ENCODE peak calls at places on chromosomes 6 and 20, in ten cellular contexts. Y is stimulated activated effector memory CD8-positive, alpha-beta T cell treated with anti-CD3 and anti-CD28 coated beads, Interleukin-12 subunit alpha, Interleukin-12 subunit beta, amount 100 ng/mL, for 72 hours; E is amniotic epithelial cell; G is GM23248; P is activated T-helper 1 cell treated with Interleukin-2 at 50 U/mL for 16 hours; S is CD8-positive, alpha-beta memory T cell; X is AML-193; O is activated naive CD8-positive, alpha-beta T cell treated with anti-CD3 and anti-CD28 coated beads, Interleukin-2, amount 10 ng/mL, durations not matched to agents 7 days and 5 days; A is stimulated activated CD4-positive, alpha-beta T cell treated with anti-CD3 and anti-CD28 coated beads, Interleukin-15, amount 100 ng/mL, for 1 hour; N is AG04450. D is an unnamed sample.

GRCh38 chr20:408843-409696 is 971 bp downstream of the RBCK1 start:
- DNase-seq in X (no peak), O (no peak), S (no peak), A (no peak), N (no peak), Y (no peak), P (no peak), E (no peak), G (peak; percentile 38), D (peak; percentile 66)

GRCh38 chr6:144469144-144469575 is 184.0 kb downstream of the UTRN start:
- DNase-seq in G (no peak), Y (no peak), X (no peak), S (no peak), P (no peak), E (peak; percentile 14), N (no peak), A (no peak), O (no peak), D (no peak)

GRCh38 chr6:14396826-14397517 is 279.4 kb downstream of the CD83 start:
- DNase-seq in O (peak; percentile 46), X (no peak), G (peak; percentile 66), S (no peak), Y (no peak), E (no peak), N (peak; percentile 16), A (no peak), P (no peak), D (no peak)

GRCh38 chr6:53486679-53487078 is 58.2 kb downstream of the GCLC start:
- DNase-seq in E (no peak), S (no peak), P (no peak), A (no peak), X (no peak), O (no peak), N (no peak), Y (no peak), G (no peak), D (no peak)

GRCh38 chr6:75285156-75285639 is 606 bp upstream of the TMEM30A start:
- DNase-seq in E (no peak), O (no peak), S (no peak), N (no peak), X (peak; percentile 86), G (peak; percentile 24), P (no peak), Y (no peak), A (no peak), D (peak; percentile 79)

GRCh38 chr6:80742481-80742880 is 636.0 kb downstream of the BCKDHB start:
- DNase-seq in N (no peak), E (peak; percentile 46), A (no peak), P (no peak), Y (no peak), G (peak; percentile 52), S (no peak), X (peak; percentile 32), O (no peak), D (peak; percentile 73)

GRCh38 chr6:91816335-91816734 is 1229.5 kb upstream of the MAP3K7 start:
- DNase-seq in X (no peak), G (no peak), S (no peak), P (no peak), A (no peak), O (no peak), N (no peak), E (no peak), Y (no peak), D (no peak)

GRCh38 chr6:15247750-15248450 is 2.0 kb downstream of the JARID2 start:
- DNase-seq in Y (peak; percentile 28), X (peak; percentile 54), A (peak; percentile 42), E (peak; percentile 49), O (peak; percentile 76), N (no peak), G (peak; percentile 78), S (peak; percentile 62), P (peak; percentile 47), D (peak; percentile 81)

GRCh38 chr20:2599265-2600060 is 53.0 kb upstream of the NOP56 start:
- DNase-seq in N (no peak), P (no peak), Y (no peak), S (no peak), O (no peak), A (no peak), G (no peak), X (no peak), E (no peak), D (no peak)

GRCh38 chr6:104566411-104566810 is 293.3 kb downstream of the HACE1 start:
- DNase-seq in A (no peak), E (peak; percentile 47), O (no peak), S (no peak), G (peak; percentile 0), P (no peak), N (no peak), X (no peak), Y (no peak), D (no peak)

GRCh38 chr6:31702421-31702818 is 704 bp downstream of the ABHD16A start:
- DNase-seq in Y (no peak), G (no peak), A (no peak), X (peak; percentile 70), E (no peak), S (no peak), O (no peak), N (no peak), P (no peak), D (no peak)

GRCh38 chr20:2729251-2729713 is 36.7 kb downstream of the EBF4 start:
- DNase-seq in Y (no peak), S (no peak), P (peak; percentile 20), A (no peak), G (no peak), N (no peak), E (peak; percentile 52), X (no peak), O (no peak), D (peak; percentile 56)

GRCh38 chr20:15902493-15902892 is 670.8 kb downstream of the KIF16B start:
- DNase-seq in Y (no peak), G (no peak), E (no peak), S (no peak), N (no peak), O (no peak), A (no peak), X (no peak), P (no peak), D (peak; percentile 23)

GRCh38 chr6:143159001-143159400 is 98.3 kb downstream of the AIG1 start:
- DNase-seq in N (no peak), E (no peak), S (no peak), G (peak; percentile 36), X (no peak), Y (no peak), A (no peak), P (no peak), O (no peak), D (no peak)